ENCODE peak calls at places on chromosome 9, in five cellular contexts. D is GM13976; X is adrenal gland; S is AG04450; K is stimulated activated naive CD8-positive, alpha-beta T cell treated with anti-CD3 and anti-CD28 coated beads, Interleukin-15, Interleukin-2, amounts not matched to agents 100 U/mL and 50 U/mL, for 24 hours. G is an unnamed sample.

GRCh38 chr9:37880916-37881479 is 22.9 kb downstream of the SLC25A51 start:
- DNase-seq in X (no peak), D (no peak), K (no peak), S (no peak), G (no peak)

GRCh38 chr9:128677787-128678186 is 11.2 kb upstream of the SET start:
- DNase-seq in D (no peak), X (no peak), S (no peak), K (no peak), G (no peak)

GRCh38 chr9:129023036-129023907 is 4.9 kb downstream of the SH3GLB2 start:
- DNase-seq in X (peak), D (no peak), S (peak), K (no peak), G (no peak)

GRCh38 chr9:107755267-107755666 is 265.7 kb upstream of the KLF4 start:
- DNase-seq in D (no peak), X (no peak), S (no peak), K (no peak), G (peak)

GRCh38 chr9:121778252-121779225 is 127.1 kb downstream of the DAB2IP start:
- DNase-seq in K (no peak), S (no peak), D (no peak), X (peak), G (no peak)

GRCh38 chr9:110180713-110181434 is 27.1 kb downstream of the C9orf152 start:
- DNase-seq in D (no peak), S (no peak), X (no peak), K (no peak), G (no peak)

GRCh38 chr9:93697352-93698139 is 121.2 kb downstream of the PHF2 start:
- DNase-seq in K (no peak), X (no peak), S (no peak), D (peak), G (no peak)

GRCh38 chr9:128607642-128608350 is 48.9 kb downstream of the DYNC2I2 start:
- DNase-seq in D (no peak), X (peak), K (no peak), S (no peak), G (no peak)

G was measured in SJSA1.